ENCODE peak calls at places on chromosomes 16 and 17, in five cellular contexts. J is adipocyte, P is PC-3, F is NT2/D1, T is Peyer's patch. C is an unnamed sample.

GRCh38 chr16:70455910-70456309 is 1.5 kb downstream of the FCSK start:
- DNase-seq in P (no peak), J (no peak), T (no peak), F (no peak), C (no peak)

GRCh38 chr17:57051886-57052342 is 33.1 kb upstream of the AKAP1 start:
- DNase-seq in T (no peak), P (no peak), J (no peak), F (no peak), C (no peak)

GRCh38 chr17:66494023-66494803 is 191.8 kb downstream of the PRKCA start:
- DNase-seq in P (peak; percentile 92), F (peak; percentile 20), T (no peak), J (peak; percentile 71), C (no peak)

GRCh38 chr17:48153711-48154642 is 46.4 kb downstream of the SNX11 start:
- DNase-seq in F (no peak), J (peak; percentile 77), P (peak; percentile 64), T (no peak), C (no peak)

GRCh38 chr17:63433746-63434591 is 12.1 kb downstream of the CYB561 start:
- DNase-seq in J (peak; percentile 85), F (no peak), T (no peak), P (peak; percentile 83), C (no peak)

GRCh38 chr16:10256855-10257641 is 74.8 kb upstream of the GRIN2A start:
- DNase-seq in F (peak; percentile 50), P (peak; percentile 8), J (peak; percentile 66), T (peak; percentile 44), C (peak; percentile 22)

GRCh38 chr17:68053237-68054030 is 17.9 kb downstream of the KPNA2 start:
- DNase-seq in F (no peak), J (peak; percentile 62), P (no peak), T (no peak), C (no peak)

GRCh38 chr16:9159839-9160550 is 68.6 kb downstream of the HAPSTR1 start:
- DNase-seq in J (peak; percentile 73), P (peak; percentile 74), F (peak; percentile 82), T (no peak), C (peak; percentile 84)

GRCh38 chr17:40547079-40547784 is 18.0 kb downstream of the CCR7 start:
- DNase-seq in T (peak; percentile 84), F (no peak), P (no peak), J (no peak), C (no peak)

GRCh38 chr16:67847064-67847861 is at the start of gene CENPT:
- DNase-seq in T (peak; percentile 67), J (peak; percentile 87), P (peak; percentile 64), F (no peak), C (no peak)

GRCh38 chr17:46274238-46274637 is 20.7 kb upstream of the LRRC37A start:
- DNase-seq in F (no peak), J (no peak), T (no peak), P (no peak), C (no peak)
- H3K4me1 ChIP-seq in F (no peaks in the 10 kb centered on the region), J (no peaks in the 10 kb centered on the region), T (no peaks in the 10 kb centered on the region), P (peaks cover under 1% of the 10 kb centered on the region), C (no peaks in the 10 kb centered on the region)

GRCh38 chr16:86622700-86623615 is 44.6 kb downstream of the FOXL1 start:
- DNase-seq in P (no peak), T (no peak), F (no peak), J (no peak), C (no peak)
- H3K27me3 ChIP-seq in P (no peaks in the 10 kb centered on the region), T (no peaks in the 10 kb centered on the region), F (no peaks in the 10 kb centered on the region), J (no peaks in the 10 kb centered on the region), C (no peaks in the 10 kb centered on the region)

GRCh38 chr16:66520406-66521194 is 29.3 kb downstream of the TK2 start:
- DNase-seq in T (peak; percentile 53), J (no peak), P (no peak), F (no peak), C (no peak)

GRCh38 chr16:66521227-66521626 is 28.7 kb downstream of the TK2 start:
- DNase-seq in T (no peak), F (no peak), P (no peak), J (no peak), C (no peak)

GRCh38 chr16:66517586-66518263 is 32.2 kb downstream of the TK2 start:
- DNase-seq in F (no peak), J (no peak), T (peak; percentile 16), P (no peak), C (no peak)

GRCh38 chr16:66519974-66520373 is 29.9 kb downstream of the TK2 start:
- DNase-seq in F (no peak), J (no peak), P (no peak), T (no peak), C (no peak)

DNA sequence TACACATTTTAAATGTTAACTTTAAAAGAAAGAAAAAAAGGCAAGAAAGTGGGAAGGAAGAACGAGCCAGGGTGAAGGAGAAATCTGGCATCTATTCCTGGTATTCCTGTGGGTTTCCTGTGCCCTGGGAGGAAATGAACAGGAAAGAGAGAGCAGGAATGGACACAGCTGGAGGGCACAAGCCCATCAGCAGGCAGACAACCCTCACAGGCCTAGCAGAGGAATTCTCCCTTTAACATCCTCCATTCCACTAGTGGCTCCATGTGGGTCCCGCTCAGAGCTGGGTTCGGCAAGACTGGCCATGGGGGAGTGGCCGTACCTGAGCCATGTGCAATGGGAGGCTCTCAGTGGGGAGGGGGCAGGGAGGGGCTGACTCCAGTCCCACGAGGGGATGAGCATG is 30.4 kb downstream of the TK2 start:
- DNase-seq in J (no peak), P (no peak), F (no peak), T (no peak), C (no peak)
- H3K4me1 ChIP-seq in J (peaks cover 44% of the 10 kb centered on the region), P (peaks cover 34% of the 10 kb centered on the region), F (peaks cover 31% of the 10 kb centered on the region), T (peaks cover 63% of the 10 kb centered on the region), C (peaks cover 2% of the 10 kb centered on the region)

GRCh38 chr17:29005936-29006438 is at the start of gene SEZ6:
- DNase-seq in J (peak; percentile 85), P (peak; percentile 40), F (peak; percentile 58), T (peak; percentile 18), C (no peak)

GRCh38 chr17:29004081-29004692 is 1.6 kb downstream of the SEZ6 start:
- DNase-seq in P (no peak), F (no peak), J (peak; percentile 15), T (no peak), C (no peak)

GRCh38 chr17:29003289-29003688 is 2.5 kb downstream of the SEZ6 start:
- DNase-seq in J (no peak), T (no peak), P (no peak), F (no peak), C (no peak)

GRCh38 chr17:29007456-29008455 is 1.9 kb upstream of the SEZ6 start:
- DNase-seq in J (peak; percentile 12), F (no peak), P (peak; percentile 67), T (no peak), C (no peak)

GRCh38 chr17:29005562-29005887 is 308 bp downstream of the SEZ6 start:
- DNase-seq in T (no peak), P (no peak), J (no peak), F (no peak), C (no peak)
- H3K27me3 ChIP-seq in T (peaks cover 4% of the 10 kb centered on the region), P (peaks cover 9% of the 10 kb centered on the region), J (peaks cover 89% of the 10 kb centered on the region), F (peaks cover 43% of the 10 kb centered on the region), C (peaks cover 6% of the 10 kb centered on the region)

GRCh38 chr16:23903001-23903414 is 67.2 kb downstream of the PRKCB start:
- DNase-seq in T (no peak), J (no peak), F (no peak), P (peak; percentile 3), C (no peak)
- H3K4me1 ChIP-seq in T (no peaks in the 10 kb centered on the region), J (no peaks in the 10 kb centered on the region), F (no peaks in the 10 kb centered on the region), P (no peaks in the 10 kb centered on the region), C (peaks cover 4% of the 10 kb centered on the region)

GRCh38 chr17:81135503-81136283 is 29.6 kb upstream of the PVALEF start:
- DNase-seq in T (no peak), F (no peak), J (no peak), P (no peak), C (no peak)

GRCh38 chr17:81137248-81137647 is 28.1 kb upstream of the PVALEF start:
- DNase-seq in T (no peak), F (no peak), P (no peak), J (no peak), C (no peak)

GRCh38 chr17:81138083-81138482 is 27.2 kb upstream of the PVALEF start:
- DNase-seq in T (no peak), P (no peak), J (no peak), F (no peak), C (no peak)

GRCh38 chr17:81138500-81138899 is 26.8 kb upstream of the PVALEF start:
- DNase-seq in J (no peak), T (no peak), P (no peak), F (no peak), C (no peak)

DNA sequence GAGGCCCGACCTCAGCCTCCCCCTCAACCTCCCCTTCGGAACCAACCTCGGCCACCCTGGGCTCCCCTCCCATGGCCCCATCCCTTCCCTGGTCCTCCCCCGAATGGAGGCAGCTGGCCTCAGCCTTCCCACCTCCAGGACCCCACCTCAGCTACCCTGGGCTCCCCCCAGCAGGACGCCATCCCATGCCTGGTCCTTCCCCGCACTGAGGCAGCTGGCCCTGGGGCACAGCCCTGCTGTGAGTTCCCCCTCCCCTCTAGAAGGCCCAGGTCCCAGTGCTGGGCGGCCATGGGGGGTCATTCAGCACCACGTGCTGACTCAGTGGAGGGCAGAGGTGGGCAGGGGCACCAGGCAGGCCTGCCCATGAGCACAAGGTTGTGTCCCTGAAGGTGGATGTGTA is 28.9 kb upstream of the PVALEF start:
- DNase-seq in J (no peak), T (no peak), P (no peak), F (no peak), C (no peak)
- H3K27me3 ChIP-seq in J (peaks cover 30% of the 10 kb centered on the region), T (no peaks in the 10 kb centered on the region), P (no peaks in the 10 kb centered on the region), F (peaks cover 3% of the 10 kb centered on the region), C (no peaks in the 10 kb centered on the region)

GRCh38 chr17:80289631-80290030 is 29.0 kb downstream of the RNF213 start:
- DNase-seq in J (no peak), F (no peak), P (no peak), T (no peak), C (no peak)
- H3K4me1 ChIP-seq in J (no peaks in the 10 kb centered on the region), F (peaks cover 13% of the 10 kb centered on the region), P (no peaks in the 10 kb centered on the region), T (no peaks in the 10 kb centered on the region), C (no peaks in the 10 kb centered on the region)

GRCh38 chr17:31489295-31490018 is 98.0 kb downstream of the RAB11FIP4 start:
- DNase-seq in P (peak; percentile 6), F (no peak), J (no peak), T (peak; percentile 41), C (peak; percentile 60)

GRCh38 chr17:31487648-31488263 is 96.3 kb downstream of the RAB11FIP4 start:
- DNase-seq in T (peak; percentile 98), J (peak; percentile 76), P (peak; percentile 90), F (peak; percentile 75), C (peak; percentile 58)

GRCh38 chr17:31487063-31487647 is 95.7 kb downstream of the RAB11FIP4 start:
- DNase-seq in P (no peak), J (no peak), F (no peak), T (no peak), C (no peak)

GRCh38 chr17:31488982-31489294 is 97.5 kb downstream of the RAB11FIP4 start:
- DNase-seq in F (no peak), J (no peak), P (no peak), T (no peak), C (no peak)

DNA sequence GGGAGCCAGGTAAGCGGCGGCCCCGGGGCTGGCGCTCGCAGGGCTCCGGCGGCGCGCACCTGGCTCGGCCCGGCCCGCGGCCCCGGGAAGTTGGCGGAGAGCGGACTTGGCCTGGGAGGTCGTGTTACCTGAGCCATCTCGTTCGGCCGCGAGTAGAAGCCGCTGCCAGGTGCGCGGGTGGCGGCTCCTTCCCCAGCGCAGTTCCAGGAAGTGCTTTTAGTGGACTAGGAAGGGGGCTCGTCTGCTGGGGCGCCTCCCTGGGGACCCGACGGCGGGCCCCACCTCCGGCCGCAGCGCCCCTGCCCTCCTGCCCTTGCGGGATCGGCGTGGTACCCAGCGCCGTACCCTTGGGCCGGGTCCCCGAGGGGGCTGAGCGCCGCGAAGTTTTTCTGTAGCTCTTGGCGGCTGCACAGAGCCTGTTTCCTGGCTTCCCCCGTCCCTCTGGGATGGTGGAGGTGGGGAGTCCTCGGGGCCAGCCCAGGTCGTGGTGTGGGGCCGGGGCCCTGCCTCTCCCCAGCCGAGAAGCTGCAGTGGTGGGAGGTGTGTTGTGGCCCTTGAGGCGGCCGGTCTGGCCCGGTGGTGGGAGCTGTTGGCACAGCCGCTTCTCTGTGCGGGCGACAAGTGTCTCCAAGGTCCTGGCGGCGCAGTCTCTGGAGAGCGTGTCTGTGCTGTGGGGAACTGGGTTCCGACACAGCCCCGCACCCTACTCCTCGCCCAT is 96.9 kb downstream of the RAB11FIP4 start:
- DNase-seq in T (peak; percentile 50), F (no peak), P (peak; percentile 9), J (no peak), C (no peak)
- H3K27me3 ChIP-seq in T (no peaks in the 10 kb centered on the region), F (peaks cover 20% of the 10 kb centered on the region), P (no peaks in the 10 kb centered on the region), J (peaks cover 69% of the 10 kb centered on the region), C (no peaks in the 10 kb centered on the region)

C was measured in iPS DF 6.9.